ENCODE peak calls at places on chromosome 1, in seven cellular contexts. One of them, this sample, is unnamed.
A peak's percentile ranks its signal among the peaks of the same experiment; 100 is the strongest.

GRCh38 chr1:204567067-204567466 is 50.9 kb downstream of the MDM4 start:
- DNase-seq in EH: no peak
- DNase-seq in CD8-positive, alpha-beta T cell: no peak
- DNase-seq in C1 segment of cervical spinal cord: no peak
- DNase-seq in activated CD8-positive, alpha-beta T cell treated with anti-CD3 and anti-CD28 coated beads, Interleukin-2, amount 10 ng/mL, durations not matched to agents 7 days and 5 days: no peak
- DNase-seq in left colon: no peak
- DNase-seq in NCI-H1417: no peak
- DNase-seq in this sample: no peak

GRCh38 chr1:162389021-162389818 is 7.7 kb downstream of the C1orf226 start:
- DNase-seq in EH: peak; percentile 62
- DNase-seq in CD8-positive, alpha-beta T cell: no peak
- DNase-seq in C1 segment of cervical spinal cord: no peak
- DNase-seq in activated CD8-positive, alpha-beta T cell treated with anti-CD3 and anti-CD28 coated beads, Interleukin-2, amount 10 ng/mL, durations not matched to agents 7 days and 5 days: no peak
- DNase-seq in left colon: no peak
- DNase-seq in NCI-H1417: peak; percentile 15
- DNase-seq in this sample: no peak

GRCh38 chr1:228014235-228014930 is 7.6 kb downstream of the WNT3A start:
- DNase-seq in EH: peak; percentile 60
- DNase-seq in CD8-positive, alpha-beta T cell: no peak
- DNase-seq in C1 segment of cervical spinal cord: no peak
- DNase-seq in activated CD8-positive, alpha-beta T cell treated with anti-CD3 and anti-CD28 coated beads, Interleukin-2, amount 10 ng/mL, durations not matched to agents 7 days and 5 days: no peak
- DNase-seq in left colon: peak; percentile 5
- DNase-seq in NCI-H1417: no peak
- DNase-seq in this sample: peak; percentile 9

GRCh38 chr1:145823565-145824498 is at the start of the genes POLR3C and RNF115:
- DNase-seq in EH: peak; percentile 94
- DNase-seq in CD8-positive, alpha-beta T cell: peak; percentile 68
- DNase-seq in C1 segment of cervical spinal cord: peak; percentile 81
- DNase-seq in activated CD8-positive, alpha-beta T cell treated with anti-CD3 and anti-CD28 coated beads, Interleukin-2, amount 10 ng/mL, durations not matched to agents 7 days and 5 days: peak; percentile 94
- DNase-seq in left colon: peak; percentile 93
- DNase-seq in NCI-H1417: peak; percentile 95
- DNase-seq in this sample: peak; percentile 55

GRCh38 chr1:204408074-204408507 is 3.5 kb downstream of the PPP1R15B start:
- DNase-seq in EH: peak; percentile 75
- DNase-seq in CD8-positive, alpha-beta T cell: no peak
- DNase-seq in C1 segment of cervical spinal cord: peak; percentile 19
- DNase-seq in activated CD8-positive, alpha-beta T cell treated with anti-CD3 and anti-CD28 coated beads, Interleukin-2, amount 10 ng/mL, durations not matched to agents 7 days and 5 days: no peak
- DNase-seq in left colon: peak; percentile 73
- DNase-seq in NCI-H1417: peak; percentile 60
- DNase-seq in this sample: peak; percentile 41

GRCh38 chr1:13646533-13646932 is 53.5 kb upstream of the PRDM2 start:
- DNase-seq in EH: no peak
- DNase-seq in CD8-positive, alpha-beta T cell: no peak
- DNase-seq in C1 segment of cervical spinal cord: no peak
- DNase-seq in activated CD8-positive, alpha-beta T cell treated with anti-CD3 and anti-CD28 coated beads, Interleukin-2, amount 10 ng/mL, durations not matched to agents 7 days and 5 days: no peak
- DNase-seq in left colon: no peak
- DNase-seq in NCI-H1417: no peak
- DNase-seq in this sample: no peak

GRCh38 chr1:234148816-234149215 is 224.4 kb upstream of the COA6 start:
- DNase-seq in EH: peak; percentile 40
- DNase-seq in CD8-positive, alpha-beta T cell: no peak
- DNase-seq in C1 segment of cervical spinal cord: no peak
- DNase-seq in activated CD8-positive, alpha-beta T cell treated with anti-CD3 and anti-CD28 coated beads, Interleukin-2, amount 10 ng/mL, durations not matched to agents 7 days and 5 days: no peak
- DNase-seq in left colon: no peak
- DNase-seq in NCI-H1417: no peak
- DNase-seq in this sample: no peak

GRCh38 chr1:25871086-25871703 is 4.3 kb downstream of the PAQR7 start:
- DNase-seq in EH: no peak
- DNase-seq in CD8-positive, alpha-beta T cell: no peak
- DNase-seq in C1 segment of cervical spinal cord: no peak
- DNase-seq in activated CD8-positive, alpha-beta T cell treated with anti-CD3 and anti-CD28 coated beads, Interleukin-2, amount 10 ng/mL, durations not matched to agents 7 days and 5 days: no peak
- DNase-seq in left colon: no peak
- DNase-seq in NCI-H1417: no peak
- DNase-seq in this sample: no peak

GRCh38 chr1:108955881-108956280 is 7.4 kb downstream of the CLCC1 start:
- DNase-seq in EH: no peak
- DNase-seq in CD8-positive, alpha-beta T cell: no peak
- DNase-seq in C1 segment of cervical spinal cord: no peak
- DNase-seq in activated CD8-positive, alpha-beta T cell treated with anti-CD3 and anti-CD28 coated beads, Interleukin-2, amount 10 ng/mL, durations not matched to agents 7 days and 5 days: no peak
- DNase-seq in left colon: no peak
- DNase-seq in NCI-H1417: no peak
- DNase-seq in this sample: no peak

GRCh38 chr1:160956966-160957365 is 2.4 kb upstream of the ITLN2 start:
- DNase-seq in EH: no peak
- DNase-seq in CD8-positive, alpha-beta T cell: no peak
- DNase-seq in C1 segment of cervical spinal cord: no peak
- DNase-seq in activated CD8-positive, alpha-beta T cell treated with anti-CD3 and anti-CD28 coated beads, Interleukin-2, amount 10 ng/mL, durations not matched to agents 7 days and 5 days: no peak
- DNase-seq in left colon: no peak
- DNase-seq in NCI-H1417: no peak
- DNase-seq in this sample: no peak

GRCh38 chr1:94037392-94038229 is 83.3 kb downstream of the ABCA4 start:
- DNase-seq in EH: no peak
- DNase-seq in CD8-positive, alpha-beta T cell: no peak
- DNase-seq in C1 segment of cervical spinal cord: no peak
- DNase-seq in activated CD8-positive, alpha-beta T cell treated with anti-CD3 and anti-CD28 coated beads, Interleukin-2, amount 10 ng/mL, durations not matched to agents 7 days and 5 days: no peak
- DNase-seq in left colon: no peak
- DNase-seq in NCI-H1417: no peak
- DNase-seq in this sample: no peak